ENCODE peak calls at places on chromosomes 3 and 15, in eight cellular contexts. Z is neural progenitor cell, K is AG04450, S is coronary artery, U is astrocyte of the spinal cord, C is uterus, R is cardiac fibroblast, W is activated B cell treated with CpG ODN at 0.5 μM for 24 hours. P is an unnamed sample.
A peak's percentile ranks its signal among the peaks of the same experiment; 100 is the strongest.

GRCh38 chr15:70479785-70480184 is 283.6 kb downstream of the UACA start:
- DNase-seq in W (no peak), K (no peak), Z (no peak), U (no peak), C (no peak), R (no peak), S (no peak), P (no peak)

GRCh38 chr15:78925076-78925624 is 19.7 kb downstream of the CTSH start:
- DNase-seq in R (no peak), K (no peak), U (no peak), W (no peak), C (no peak), Z (no peak), S (no peak), P (no peak)

GRCh38 chr15:84979651-84980050 is 2.0 kb upstream of the PDE8A start:
- DNase-seq in S (no peak), U (no peak), K (no peak), W (no peak), C (no peak), Z (peak; percentile 45), R (no peak), P (no peak)

GRCh38 chr3:72115307-72115706 is 330.4 kb upstream of the PROK2 start:
- DNase-seq in Z (no peak), W (no peak), C (no peak), R (no peak), S (no peak), K (no peak), U (no peak), P (no peak)

GRCh38 chr15:40594429-40594836 is 384 bp downstream of the KNL1 start:
- DNase-seq in K (no peak), Z (peak; percentile 87), S (peak; percentile 77), C (no peak), U (peak; percentile 64), R (peak; percentile 46), W (no peak), P (no peak)

GRCh38 chr15:94229591-94230365 is 1.6 kb upstream of the MCTP2 start:
- DNase-seq in W (no peak), Z (no peak), U (no peak), S (no peak), C (no peak), K (no peak), R (no peak), P (no peak)

GRCh38 chr3:144677118-144677517 is 705.5 kb downstream of the DIPK2A start:
- DNase-seq in S (no peak), Z (no peak), W (no peak), C (no peak), U (peak; percentile 5), K (no peak), R (peak; percentile 33), P (no peak)

GRCh38 chr15:42149493-42150245 is 6.8 kb downstream of the PLA2G4F start:
- DNase-seq in U (no peak), C (peak; percentile 14), R (no peak), W (no peak), S (peak; percentile 62), K (no peak), Z (no peak), P (no peak)

GRCh38 chr15:78808550-78808949 is 2.7 kb downstream of the ADAMTS7 start:
- DNase-seq in R (peak; percentile 52), C (no peak), K (no peak), S (no peak), Z (peak; percentile 63), U (peak; percentile 27), W (no peak), P (no peak)

GRCh38 chr3:69294014-69294771 is 91.7 kb downstream of the FRMD4B start:
- DNase-seq in Z (no peak), C (peak; percentile 37), S (no peak), W (no peak), K (no peak), R (peak; percentile 58), U (peak; percentile 61), P (no peak)

GRCh38 chr3:173688216-173688842 is 290.8 kb downstream of the NLGN1 start:
- DNase-seq in W (no peak), Z (no peak), C (no peak), U (peak; percentile 29), R (no peak), K (no peak), S (no peak), P (no peak)

GRCh38 chr15:70329179-70329578 is 231.5 kb upstream of the TLE3 start:
- DNase-seq in U (no peak), C (no peak), K (no peak), Z (no peak), R (no peak), W (no peak), S (peak; percentile 70), P (no peak)

GRCh38 chr15:48645558-48646330 is at the start of gene FBN1:
- DNase-seq in U (peak; percentile 96), W (no peak), S (peak; percentile 90), K (peak; percentile 78), Z (peak; percentile 94), R (peak; percentile 95), C (peak; percentile 81), P (peak; percentile 26)

GRCh38 chr3:167491626-167492025 is 17.8 kb upstream of the SERPINI2 start:
- DNase-seq in W (no peak), S (no peak), K (no peak), R (no peak), Z (no peak), C (no peak), U (no peak), P (no peak)

GRCh38 chr3:155312781-155313180 is 19.3 kb upstream of the STRIT1 start:
- DNase-seq in Z (no peak), S (no peak), U (peak; percentile 13), W (no peak), R (peak; percentile 64), C (no peak), K (no peak), P (no peak)

GRCh38 chr3:65177879-65178484 is 490.2 kb upstream of the ADAMTS9 start:
- DNase-seq in C (no peak), S (no peak), R (peak; percentile 32), U (peak; percentile 36), W (no peak), K (no peak), Z (no peak), P (no peak)

GRCh38 chr3:156790141-156790540 is 36.0 kb upstream of the LEKR1 start:
- DNase-seq in R (no peak), K (no peak), S (no peak), Z (no peak), C (no peak), U (peak; percentile 43), W (no peak), P (no peak)

GRCh38 chr3:8318002-8318649 is 183.5 kb upstream of the LMCD1 start:
- DNase-seq in R (peak; percentile 12), Z (no peak), K (peak; percentile 18), W (no peak), S (no peak), U (peak; percentile 38), C (no peak), P (no peak)

GRCh38 chr15:68730491-68731317 is 90.0 kb downstream of the ANP32A start:
- DNase-seq in U (peak; percentile 31), W (no peak), Z (peak; percentile 61), S (no peak), R (peak; percentile 71), K (no peak), C (peak; percentile 60), P (no peak)

GRCh38 chr3:44762170-44762677 is 630 bp downstream of the KIF15 start:
- DNase-seq in R (peak; percentile 12), Z (no peak), W (no peak), U (no peak), C (no peak), K (no peak), S (no peak), P (no peak)

GRCh38 chr15:44265757-44266156 is 22.8 kb upstream of the GOLM2 start:
- DNase-seq in R (no peak), S (no peak), Z (no peak), W (no peak), U (no peak), C (no peak), K (no peak), P (no peak)

GRCh38 chr3:132284756-132285619 is 32.2 kb upstream of the ACP3 start:
- DNase-seq in U (no peak), S (no peak), W (no peak), C (no peak), R (no peak), Z (peak; percentile 17), K (no peak), P (no peak)
- TF ChIP-seq CTCF in U (no peak), S (no peak), W (no peak), C (no peak), R (no peak), Z (peak; percentile 21), K (no peak), P (no peak)

GRCh38 chr15:100770781-100771584 is 108.6 kb upstream of the ALDH1A3 start:
- DNase-seq in W (no peak), Z (no peak), U (no peak), C (no peak), K (no peak), S (peak; percentile 50), R (no peak), P (no peak)
- TF ChIP-seq CTCF in W (no peak), Z (no peak), U (no peak), C (no peak), K (no peak), S (no peak), R (no peak), P (no peak)

DNA sequence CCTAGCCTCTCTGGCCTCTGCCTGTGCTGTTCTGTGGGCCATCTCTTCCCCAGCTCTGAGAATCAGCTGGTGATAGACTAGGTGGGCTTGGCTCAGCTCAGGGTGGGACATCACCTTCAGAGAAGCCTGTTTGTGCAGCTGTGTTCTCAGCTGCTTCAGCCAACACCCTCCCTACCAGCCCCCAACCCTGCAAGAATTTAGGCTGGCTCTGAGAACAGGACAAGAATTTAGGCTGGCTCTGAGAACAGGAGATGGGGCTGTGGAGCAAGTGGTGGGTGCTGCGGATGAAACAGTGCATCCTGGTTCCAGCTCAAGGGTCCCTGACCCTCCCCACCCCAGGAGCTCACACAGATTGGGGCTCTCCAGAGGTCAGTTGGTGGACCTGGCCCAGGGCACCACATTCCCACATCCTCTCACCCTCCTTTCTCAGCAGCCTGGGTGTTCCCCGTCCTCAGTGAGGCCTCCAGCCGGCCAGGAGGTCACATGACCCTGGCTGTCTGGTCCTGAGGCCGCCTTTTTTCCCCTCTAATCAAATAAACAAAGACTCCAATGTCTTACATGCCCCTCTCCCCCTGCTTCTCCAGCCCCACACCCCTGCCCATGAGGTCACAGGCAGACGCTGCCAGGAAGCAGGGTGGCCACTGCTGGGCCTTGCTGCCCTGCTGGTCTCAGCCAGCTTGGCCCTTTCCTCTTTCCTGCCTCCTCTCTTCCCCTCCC is 14.9 kb downstream of the PLEKHO2 start:
- DNase-seq in K (no peak), C (peak; percentile 51), U (peak; percentile 64), W (no peak), S (no peak), Z (peak; percentile 64), R (peak; percentile 80), P (no peak)
- TF ChIP-seq CTCF in K (peak; percentile 23), C (no peak), U (peak; percentile 35), W (no peak), S (no peak), Z (no peak), R (no peak), P (no peak)

DNA sequence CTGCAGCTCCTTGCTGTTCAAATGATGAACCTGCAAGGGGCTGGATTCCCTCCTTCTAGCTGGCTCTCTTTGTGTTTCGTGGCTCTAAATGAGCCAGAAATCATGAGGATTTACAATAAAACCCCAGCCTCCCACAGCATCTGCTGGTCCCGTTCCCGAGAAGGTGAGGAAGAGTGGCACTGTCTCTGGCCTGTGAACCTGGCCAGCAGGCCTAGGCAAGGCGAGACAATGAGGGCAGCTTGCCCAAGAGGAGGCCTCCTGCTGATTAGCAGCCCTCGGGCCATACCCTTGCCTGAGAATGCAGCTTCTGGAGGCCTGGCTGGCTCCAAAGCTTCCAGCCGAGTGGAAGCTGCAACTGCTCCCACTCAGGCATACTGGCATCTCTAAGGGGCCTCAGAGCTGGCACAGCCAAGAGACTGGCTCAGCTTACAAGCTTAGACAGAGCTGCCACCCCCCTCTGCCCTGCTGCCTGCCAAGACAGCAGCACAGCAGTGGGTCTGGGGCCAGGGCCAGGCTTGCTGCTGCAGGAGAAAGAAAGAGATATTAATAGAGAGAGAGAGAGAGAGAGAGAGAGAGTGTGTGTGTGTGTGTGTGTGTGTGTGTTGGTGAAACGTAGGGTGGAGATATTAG is 76.5 kb downstream of the HMG20A start:
- DNase-seq in K (no peak), S (no peak), C (no peak), Z (no peak), W (no peak), U (peak; percentile 76), R (peak; percentile 91), P (no peak)
- TF ChIP-seq CTCF in K (no peak), S (no peak), C (no peak), Z (no peak), W (no peak), U (no peak), R (no peak), P (no peak)

P was measured in D721Med.